ENCODE peak calls at places on chromosomes 13 and 19, in six cellular contexts. N, Z, A, X, E and I are unnamed samples.

GRCh38 chr13:90968510-90968909 is 379.0 kb upstream of the MIR17HG start:
- DNase-seq in N (no peak), A (no peak), Z (no peak), E (no peak), X (peak; percentile 17), I (no peak)

GRCh38 chr13:108760129-108760528 is 130.7 kb downstream of the MYO16 start:
- DNase-seq in E (no peak), N (no peak), Z (no peak), A (no peak), X (no peak), I (no peak)

GRCh38 chr13:94210826-94211225 is 268.7 kb downstream of the DCT start:
- DNase-seq in A (no peak), N (no peak), Z (no peak), X (no peak), E (no peak), I (no peak)

GRCh38 chr13:75829874-75830273 is 193.7 kb downstream of the LMO7 start:
- DNase-seq in X (no peak), A (no peak), E (peak; percentile 35), N (peak; percentile 35), Z (no peak), I (no peak)

GRCh38 chr13:104809483-104809882 is 1726.0 kb downstream of the EFNB2 start:
- DNase-seq in Z (no peak), X (peak; percentile 16), E (no peak), N (peak; percentile 42), A (no peak), I (no peak)

GRCh38 chr19:50427318-50427925 is 5.3 kb upstream of the MYBPC2 start:
- DNase-seq in Z (no peak), E (no peak), A (no peak), N (no peak), X (no peak), I (no peak)

GRCh38 chr19:43575955-43576451 is 402 bp downstream of the PINLYP start:
- DNase-seq in Z (no peak), X (no peak), E (no peak), N (no peak), A (no peak), I (no peak)

GRCh38 chr19:15257782-15258181 is 25.5 kb upstream of the EPHX3 start:
- DNase-seq in A (no peak), X (no peak), E (no peak), N (no peak), Z (no peak), I (no peak)

GRCh38 chr19:27774827-27775226 is 1438.1 kb downstream of the UQCRFS1 start:
- DNase-seq in E (no peak), A (no peak), N (no peak), Z (peak; percentile 58), X (no peak), I (no peak)

GRCh38 chr13:30493670-30494381 is 28.1 kb upstream of the HMGB1 start:
- DNase-seq in X (no peak), N (no peak), A (no peak), Z (no peak), E (no peak), I (no peak)

GRCh38 chr13:42396501-42396900 is 124.5 kb downstream of the AKAP11 start:
- DNase-seq in N (no peak), Z (no peak), A (no peak), E (no peak), X (no peak), I (no peak)

GRCh38 chr19:54517483-54517882 is 14.9 kb downstream of the LAIR2 start:
- DNase-seq in N (peak; percentile 8), X (peak; percentile 17), Z (no peak), E (peak; percentile 2), A (no peak), I (no peak)

GRCh38 chr19:32977269-32977668 is 5.2 kb downstream of the FAAP24 start:
- DNase-seq in Z (no peak), A (no peak), E (peak; percentile 36), N (no peak), X (no peak), I (no peak)

GRCh38 chr13:43293986-43294880 is 270.8 kb downstream of the DNAJC15 start:
- DNase-seq in A (no peak), Z (no peak), E (peak; percentile 43), N (peak; percentile 56), X (no peak), I (no peak)

GRCh38 chr13:109145631-109146030 is 516.2 kb downstream of the MYO16 start:
- DNase-seq in N (peak; percentile 45), Z (no peak), A (no peak), X (peak; percentile 76), E (peak; percentile 72), I (no peak)

GRCh38 chr19:21202865-21203494 is 61.1 kb downstream of the ZNF431 start:
- DNase-seq in N (peak; percentile 2), Z (no peak), A (no peak), X (no peak), E (peak; percentile 14), I (peak; percentile 16)

GRCh38 chr13:60158321-60158801 is 5.4 kb downstream of the DIAPH3 start:
- DNase-seq in Z (no peak), E (no peak), A (no peak), X (no peak), N (no peak), I (peak; percentile 61)
- TF ChIP-seq CTCF in Z (no peak), E (no peak), A (no peak), X (no peak), N (no peak), I (no peak)

GRCh38 chr13:66358564-66358963 is 871.6 kb downstream of the PCDH9 start:
- DNase-seq in N (no peak), A (no peak), E (no peak), Z (no peak), X (no peak), I (no peak)

GRCh38 chr13:66362485-66362884 is 867.7 kb downstream of the PCDH9 start:
- DNase-seq in A (no peak), E (peak; percentile 26), Z (no peak), X (no peak), N (peak; percentile 14), I (no peak)

GRCh38 chr13:66354880-66355279 is 875.3 kb downstream of the PCDH9 start:
- DNase-seq in Z (no peak), X (no peak), E (no peak), A (no peak), N (no peak), I (no peak)

GRCh38 chr13:66359910-66360552 is 870.1 kb downstream of the PCDH9 start:
- DNase-seq in N (no peak), E (no peak), X (no peak), A (no peak), Z (no peak), I (no peak)

GRCh38 chr13:66359393-66359792 is 870.7 kb downstream of the PCDH9 start:
- DNase-seq in E (no peak), X (no peak), N (no peak), Z (no peak), A (no peak), I (no peak)
- TF ChIP-seq CTCF in E (no peak), X (no peak), N (no peak), Z (no peak), A (no peak), I (no peak)

GRCh38 chr13:86608739-86609138 is 809.5 kb upstream of the SLITRK6 start:
- DNase-seq in Z (no peak), X (no peak), A (no peak), E (no peak), N (no peak), I (no peak)
- TF ChIP-seq CTCF in Z (no peak), X (no peak), A (no peak), E (no peak), N (no peak), I (peak; percentile 20)

DNA sequence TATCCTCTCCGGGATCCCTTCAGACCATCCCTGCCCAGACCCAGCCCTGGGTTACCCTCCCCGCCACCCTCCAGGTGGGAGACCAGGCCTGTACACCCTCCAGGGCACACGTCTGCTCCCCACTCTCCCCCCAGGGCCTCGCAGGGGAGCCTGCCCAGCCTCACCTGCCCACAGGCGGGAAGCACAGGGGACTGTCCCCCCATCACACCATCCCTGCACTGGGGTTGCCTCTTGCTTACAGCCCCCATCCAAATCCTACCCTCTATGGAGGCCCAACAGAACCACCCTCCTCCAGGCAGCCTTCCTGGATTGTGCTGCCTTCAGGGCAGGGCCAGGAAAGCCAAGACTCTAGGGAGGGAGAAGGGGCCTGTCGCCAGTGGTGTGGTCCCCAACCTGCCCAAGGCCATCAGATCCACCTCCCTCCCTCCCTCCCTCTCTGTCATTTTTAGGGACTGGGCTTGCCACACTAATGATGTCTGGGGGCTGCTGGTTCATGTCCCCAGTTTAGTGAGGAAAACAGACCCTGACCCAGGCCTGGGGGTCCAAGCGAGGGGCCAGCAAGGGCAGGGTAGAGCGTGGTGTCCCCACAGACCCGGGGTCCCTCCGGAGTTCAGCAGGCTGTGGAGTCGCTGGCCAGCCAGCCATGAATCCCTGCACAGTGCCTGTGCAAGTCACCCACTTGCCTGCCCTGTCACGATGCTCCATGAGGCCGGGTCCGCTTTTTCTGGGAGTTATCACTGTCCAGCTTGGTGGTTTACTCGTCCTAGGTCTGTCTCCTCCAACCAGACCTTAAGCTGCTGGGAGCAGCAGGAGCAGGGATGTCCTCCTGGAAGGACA is 121.4 kb downstream of the URI1 start:
- DNase-seq in X (no peak), Z (no peak), E (no peak), A (no peak), N (no peak), I (no peak)
- TF ChIP-seq CTCF in X (no peak), Z (no peak), E (no peak), A (no peak), N (no peak), I (no peak)

GRCh38 chr13:78598933-78599332 is 4.4 kb downstream of the POU4F1 start:
- DNase-seq in N (no peak), Z (no peak), X (no peak), E (no peak), A (no peak), I (no peak)

GRCh38 chr13:78600317-78600899 is 2.9 kb downstream of the POU4F1 start:
- DNase-seq in N (no peak), A (no peak), Z (no peak), E (no peak), X (no peak), I (no peak)

GRCh38 chr13:78599911-78600310 is 3.4 kb downstream of the POU4F1 start:
- DNase-seq in A (no peak), E (no peak), X (no peak), Z (no peak), N (no peak), I (no peak)

GRCh38 chr13:78596701-78597550 is 6.4 kb downstream of the POU4F1 start:
- DNase-seq in Z (no peak), E (no peak), A (no peak), N (no peak), X (no peak), I (no peak)

DNA sequence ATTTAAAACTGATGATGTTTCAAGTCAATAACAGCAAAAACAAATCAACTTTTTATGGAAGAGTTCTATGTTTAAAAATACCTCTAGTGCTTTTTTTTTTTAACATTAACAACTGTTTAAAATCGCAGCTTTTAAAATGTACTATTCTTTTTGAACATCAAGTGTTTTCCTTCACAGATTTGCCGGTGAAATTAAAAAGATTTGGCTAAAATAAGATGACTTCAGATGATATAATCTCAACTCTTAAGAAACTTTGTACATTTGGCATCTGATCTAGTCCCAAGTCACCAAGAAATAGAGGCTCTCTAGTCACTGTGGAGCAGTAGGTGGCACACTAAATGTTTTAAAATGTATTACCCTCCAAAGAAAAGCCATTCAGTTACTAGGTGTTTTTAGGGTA is 5.0 kb downstream of the POU4F1 start:
- DNase-seq in X (no peak), N (no peak), E (no peak), A (no peak), Z (no peak), I (no peak)
- TF ChIP-seq CTCF in X (no peak), N (no peak), E (no peak), A (no peak), Z (no peak), I (no peak)